ENCODE peak calls at places on chromosome 4, in eight cellular contexts. V is Panc1, B is stomach, Z is HCT116, M is suprapubic skin, A is breast epithelium, H is prostate gland, Y is GM12878. D is an unnamed sample.

GRCh38 chr4:71411976-71412375 is 73.2 kb downstream of the SLC4A4 start:
- DNase-seq in V (no peak), B (no peak), Z (no peak), M (no peak), A (no peak), H (no peak), Y (no peak), D (no peak)

GRCh38 chr4:89914609-89915008 is 20.0 kb downstream of the MMRN1 start:
- DNase-seq in V (no peak), B (no peak), Z (no peak), M (no peak), A (no peak), H (no peak), Y (no peak), D (no peak)

GRCh38 chr4:11675051-11675800 is 246.5 kb upstream of the HS3ST1 start:
- DNase-seq in V (no peak), B (no peak), Z (no peak), M (no peak), A (no peak), H (no peak), Y (no peak), D (no peak)

GRCh38 chr4:109815151-109816081 is at the start of gene GAR1:
- DNase-seq in V (peak; percentile 77), B (peak; percentile 92), Z (peak; percentile 93), M (peak; percentile 94), A (peak; percentile 88), H (peak; percentile 92), Y (peak; percentile 72), D (peak; percentile 95)

GRCh38 chr4:70559216-70559830 is 32.7 kb upstream of the AMBN start:
- DNase-seq in V (peak; percentile 24), B (peak; percentile 60), Z (peak; percentile 35), M (no peak), A (no peak), H (peak; percentile 38), Y (no peak), D (peak; percentile 28)

GRCh38 chr4:152348670-152349069 is 187.2 kb downstream of the FBXW7 start:
- DNase-seq in V (no peak), B (no peak), Z (no peak), M (no peak), A (no peak), H (no peak), Y (no peak), D (no peak)

GRCh38 chr4:100539706-100540105 is 21.9 kb upstream of the EMCN start:
- DNase-seq in V (no peak), B (no peak), Z (no peak), M (no peak), A (no peak), H (no peak), Y (no peak), D (no peak)

GRCh38 chr4:139898293-139898692 is 232.7 kb downstream of the MGST2 start:
- DNase-seq in V (no peak), B (no peak), Z (no peak), M (no peak), A (no peak), H (no peak), Y (peak; percentile 7), D (no peak)

GRCh38 chr4:19327364-19327763 is 924.3 kb upstream of the SLIT2 start:
- DNase-seq in V (no peak), B (no peak), Z (no peak), M (no peak), A (no peak), H (no peak), Y (no peak), D (no peak)

GRCh38 chr4:53713767-53714166 is 122.5 kb upstream of the LNX1 start:
- DNase-seq in V (no peak), B (no peak), Z (no peak), M (no peak), A (no peak), H (no peak), Y (no peak), D (no peak)

GRCh38 chr4:27121830-27122229 is 261.2 kb downstream of the STIM2 start:
- DNase-seq in V (no peak), B (no peak), Z (no peak), M (no peak), A (no peak), H (no peak), Y (no peak), D (no peak)

GRCh38 chr4:147596377-147596776 is 20.8 kb upstream of the TMEM184C start:
- DNase-seq in V (no peak), B (no peak), Z (peak; percentile 7), M (no peak), A (no peak), H (no peak), Y (no peak), D (no peak)

GRCh38 chr4:101599620-101600019 is 190.9 kb upstream of the BANK1 start:
- DNase-seq in V (no peak), B (no peak), Z (no peak), M (no peak), A (no peak), H (no peak), Y (no peak), D (no peak)

GRCh38 chr4:74838746-74839370 is 44.5 kb upstream of the BTC start:
- DNase-seq in V (no peak), B (no peak), Z (no peak), M (no peak), A (no peak), H (no peak), Y (no peak), D (no peak)

GRCh38 chr4:143241892-143242291 is 57.2 kb downstream of the USP38 start:
- DNase-seq in V (no peak), B (no peak), Z (no peak), M (no peak), A (no peak), H (no peak), Y (no peak), D (no peak)

GRCh38 chr4:118337954-118338353 is 14.8 kb downstream of the PRSS12 start:
- DNase-seq in V (no peak), B (no peak), Z (no peak), M (no peak), A (no peak), H (no peak), Y (no peak), D (no peak)

GRCh38 chr4:2731907-2732314 is 24.2 kb downstream of the TNIP2 start:
- DNase-seq in V (no peak), B (no peak), Z (no peak), M (no peak), A (no peak), H (no peak), Y (no peak), D (no peak)

GRCh38 chr4:103648541-103648940 is 71.2 kb downstream of the TACR3 start:
- DNase-seq in V (no peak), B (no peak), Z (no peak), M (no peak), A (no peak), H (no peak), Y (no peak), D (no peak)

DNA sequence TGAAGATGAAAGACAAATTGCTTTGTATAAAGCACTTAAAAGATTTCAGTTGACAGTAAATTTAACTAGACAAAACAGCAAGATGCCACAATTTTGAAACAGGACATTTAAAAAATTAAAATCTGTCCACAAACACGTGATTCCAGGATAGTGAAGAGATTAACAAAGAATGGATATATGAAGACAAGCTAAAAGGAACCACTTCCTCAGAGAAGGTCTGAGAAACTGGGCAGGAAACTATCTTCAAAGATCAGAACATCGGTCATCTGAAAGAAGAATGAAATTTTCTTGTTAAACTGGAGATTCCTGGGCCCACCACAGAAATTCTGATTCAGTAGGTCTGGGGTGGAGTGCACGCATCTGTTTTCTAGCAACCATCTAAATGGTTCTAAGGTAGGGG is 1.4 kb downstream of the RWDD4 start:
- DNase-seq in V (no peak), B (no peak), Z (no peak), M (no peak), A (no peak), H (no peak), Y (no peak), D (no peak)
- TF ChIP-seq POLR2AphosphoS5 in V (no peak), B (no peak), Z (no peak), M (no peak), A (no peak), H (no peak), Y (no peak), D (no peak)

GRCh38 chr4:93865650-93866049 is 37.1 kb downstream of the ATOH1 start:
- DNase-seq in V (no peak), B (no peak), Z (no peak), M (no peak), A (no peak), H (no peak), Y (no peak), D (no peak)
- TF ChIP-seq CTCF in V (peak; percentile 20), B (no peak), Z (peak; percentile 49), M (no peak), A (no peak), H (no peak), Y (peak; percentile 6), D (no peak)

GRCh38 chr4:80069108-80069836 is 3.8 kb downstream of the ANTXR2 start:
- DNase-seq in V (no peak), B (no peak), Z (no peak), M (no peak), A (no peak), H (no peak), Y (no peak), D (no peak)
- H3K4me1 ChIP-seq in V (peaks cover 28% of the 10 kb centered on the region), B (peaks cover 21% of the 10 kb centered on the region), Z (peaks cover 43% of the 10 kb centered on the region), M (peaks cover 23% of the 10 kb centered on the region), A (no peaks in the 10 kb centered on the region), H (peaks cover 3% of the 10 kb centered on the region), Y (peaks cover 26% of the 10 kb centered on the region), D (peaks cover 26% of the 10 kb centered on the region)

GRCh38 chr4:107757860-107758476 is 37.9 kb upstream of the PAPSS1 start:
- DNase-seq in V (no peak), B (no peak), Z (no peak), M (no peak), A (no peak), H (no peak), Y (no peak), D (no peak)

GRCh38 chr4:107760281-107760947 is 40.4 kb upstream of the PAPSS1 start:
- DNase-seq in V (no peak), B (peak; percentile 68), Z (no peak), M (no peak), A (no peak), H (no peak), Y (no peak), D (peak; percentile 67)

GRCh38 chr4:107757293-107757692 is 37.3 kb upstream of the PAPSS1 start:
- DNase-seq in V (no peak), B (no peak), Z (no peak), M (no peak), A (no peak), H (no peak), Y (no peak), D (no peak)

GRCh38 chr4:107751670-107752069 is 31.6 kb upstream of the PAPSS1 start:
- DNase-seq in V (no peak), B (no peak), Z (no peak), M (no peak), A (no peak), H (no peak), Y (no peak), D (no peak)

GRCh38 chr4:107755841-107756356 is 35.9 kb upstream of the PAPSS1 start:
- DNase-seq in V (no peak), B (no peak), Z (no peak), M (no peak), A (no peak), H (no peak), Y (no peak), D (no peak)
- TF ChIP-seq POLR2AphosphoS5 in V (no peak), B (no peak), Z (no peak), M (no peak), A (no peak), H (no peak), Y (no peak), D (no peak)

D was measured in transverse colon.